ENCODE peak calls at places on chromosomes 3 and 15, in six cellular contexts. V, H, F, O, R and N are unnamed samples. For H3K4me1, the result is how much of the 10 kb centered on the place peaks cover.

GRCh38 chr3:73299184-73299691 is 237.8 kb downstream of the EBLN2 start:
- DNase-seq in V (no peak), H (no peak), F (no peak), O (no peak), R (no peak), N (no peak)

GRCh38 chr3:11510001-11510760 is 133.5 kb downstream of the VGLL4 start:
- DNase-seq in V (no peak), H (no peak), F (no peak), O (no peak), R (no peak), N (no peak)

GRCh38 chr15:68310178-68310810 is 32.7 kb downstream of the FEM1B start:
- DNase-seq in V (no peak), H (peak), F (no peak), O (no peak), R (no peak), N (no peak)

GRCh38 chr3:127071597-127072001 is 88.7 kb downstream of the PLXNA1 start:
- DNase-seq in V (no peak), H (no peak), F (no peak), O (no peak), R (no peak), N (no peak)

GRCh38 chr3:134809412-134810051 is 14.5 kb downstream of the EPHB1 start:
- DNase-seq in V (no peak), H (peak), F (no peak), O (no peak), R (no peak), N (no peak)

GRCh38 chr3:183818706-183819624 is 6.4 kb downstream of the MAP6D1 start:
- DNase-seq in V (no peak), H (no peak), F (no peak), O (no peak), R (no peak), N (no peak)

GRCh38 chr15:49383266-49383665 is 39.8 kb upstream of the FGF7 start:
- DNase-seq in V (peak), H (no peak), F (no peak), O (no peak), R (peak), N (no peak)

GRCh38 chr3:127718244-127718915 is 45.6 kb downstream of the ABTB1 start:
- DNase-seq in V (no peak), H (no peak), F (no peak), O (no peak), R (no peak), N (no peak)

GRCh38 chr3:8658326-8659212 is 14.0 kb upstream of the SSUH2 start:
- DNase-seq in V (peak), H (peak), F (no peak), O (peak), R (no peak), N (no peak)

GRCh38 chr3:152524198-152525140 is 255.7 kb downstream of the MBNL1 start:
- DNase-seq in V (peak), H (peak), F (no peak), O (peak), R (peak), N (no peak)

GRCh38 chr3:82715091-82715856 is 953.8 kb upstream of the GBE1 start:
- DNase-seq in V (no peak), H (no peak), F (no peak), O (no peak), R (no peak), N (no peak)

GRCh38 chr15:95394186-95395067 is 936.1 kb upstream of the NR2F2 start:
- DNase-seq in V (peak), H (no peak), F (no peak), O (no peak), R (peak), N (no peak)

GRCh38 chr3:10758304-10759037 is 57.6 kb upstream of the SLC6A11 start:
- DNase-seq in V (peak), H (peak), F (peak), O (peak), R (peak), N (peak)

GRCh38 chr15:100042558-100042957 is 299.2 kb downstream of the ADAMTS17 start:
- DNase-seq in V (peak), H (no peak), F (no peak), O (no peak), R (no peak), N (no peak)

GRCh38 chr15:45185069-45185779 is 2.5 kb downstream of the SHF start:
- DNase-seq in V (no peak), H (no peak), F (no peak), O (no peak), R (no peak), N (no peak)

GRCh38 chr15:92930061-92930460 is 29.9 kb downstream of the CHD2 start:
- DNase-seq in V (peak), H (no peak), F (no peak), O (no peak), R (peak), N (no peak)

GRCh38 chr15:50685191-50685975 is 1.2 kb downstream of the TRPM7 start:
- DNase-seq in V (peak), H (no peak), F (no peak), O (no peak), R (peak), N (no peak)

GRCh38 chr3:156673732-156674045 is 701 bp upstream of the TIPARP start:
- DNase-seq in V (no peak), H (no peak), F (no peak), O (no peak), R (no peak), N (no peak)

GRCh38 chr3:37982351-37982750 is 8.2 kb upstream of the VILL start:
- DNase-seq in V (no peak), H (no peak), F (no peak), O (no peak), R (no peak), N (no peak)

GRCh38 chr3:69272537-69272936 is 113.4 kb downstream of the FRMD4B start:
- DNase-seq in V (no peak), H (no peak), F (no peak), O (no peak), R (no peak), N (no peak)

GRCh38 chr15:96362759-96363678 is 32.5 kb downstream of the NR2F2 start:
- DNase-seq in V (no peak), H (no peak), F (no peak), O (no peak), R (no peak), N (no peak)

GRCh38 chr3:64915778-64916177 is 228.0 kb upstream of the ADAMTS9 start:
- DNase-seq in V (peak), H (no peak), F (no peak), O (no peak), R (peak), N (no peak)

GRCh38 chr3:53938645-53939044 is 47.0 kb upstream of the SELENOK start:
- DNase-seq in V (peak), H (peak), F (peak), O (peak), R (peak), N (peak)

GRCh38 chr15:71448688-71449114 is 333.4 kb downstream of the THSD4 start:
- DNase-seq in V (peak), H (peak), F (no peak), O (peak), R (peak), N (no peak)

GRCh38 chr3:10599444-10599843 is 94.1 kb upstream of the ATP2B2 start:
- DNase-seq in V (no peak), H (no peak), F (no peak), O (no peak), R (no peak), N (no peak)

GRCh38 chr15:94023520-94023919 is 207.8 kb upstream of the MCTP2 start:
- DNase-seq in V (no peak), H (no peak), F (no peak), O (no peak), R (no peak), N (no peak)

GRCh38 chr15:69415381-69415780 is 1.2 kb downstream of the KIF23 start:
- DNase-seq in V (peak), H (no peak), F (no peak), O (no peak), R (peak), N (no peak)

GRCh38 chr3:169241928-169242751 is 421.4 kb downstream of the MECOM start:
- DNase-seq in V (peak), H (no peak), F (no peak), O (peak), R (peak), N (no peak)

GRCh38 chr3:173709026-173709425 is 311.5 kb downstream of the NLGN1 start:
- DNase-seq in V (peak), H (no peak), F (no peak), O (no peak), R (peak), N (no peak)

GRCh38 chr15:77251662-77252061 is 168.2 kb downstream of the PEAK1 start:
- DNase-seq in V (peak), H (no peak), F (no peak), O (no peak), R (peak), N (no peak)

GRCh38 chr15:74252291-74253080 is 16.4 kb downstream of the CCDC33 start:
- DNase-seq in V (peak), H (no peak), F (no peak), O (no peak), R (peak), N (no peak)

GRCh38 chr15:52651868-52652267 is 27.3 kb downstream of the ATOSA start:
- DNase-seq in V (peak), H (peak), F (no peak), O (peak), R (peak), N (no peak)

GRCh38 chr3:4766716-4767499 is 212.3 kb upstream of the BHLHE40 start:
- DNase-seq in V (no peak), H (no peak), F (no peak), O (no peak), R (no peak), N (no peak)

GRCh38 chr3:37229740-37230139 is 55.4 kb upstream of the LRRFIP2 start:
- DNase-seq in V (no peak), H (peak), F (no peak), O (peak), R (no peak), N (no peak)

GRCh38 chr3:45211466-45212094 is 14.5 kb downstream of the TMEM158 start:
- DNase-seq in V (no peak), H (no peak), F (no peak), O (no peak), R (peak), N (no peak)

GRCh38 chr3:45215466-45215865 is 10.6 kb downstream of the TMEM158 start:
- DNase-seq in V (no peak), H (no peak), F (no peak), O (no peak), R (no peak), N (no peak)

GRCh38 chr3:45212095-45212468 is 14.0 kb downstream of the TMEM158 start:
- DNase-seq in V (no peak), H (no peak), F (no peak), O (no peak), R (no peak), N (no peak)

GRCh38 chr3:45216210-45216609 is 9.9 kb downstream of the TMEM158 start:
- DNase-seq in V (no peak), H (no peak), F (no peak), O (no peak), R (no peak), N (no peak)

GRCh38 chr3:45214061-45214680 is 11.9 kb downstream of the TMEM158 start:
- DNase-seq in V (no peak), H (no peak), F (no peak), O (no peak), R (no peak), N (no peak)
- H3K4me1 ChIP-seq in V (under half), H (under half), F (under half), O (under half), R (under half), N (under half)

GRCh38 chr15:67080118-67080899 is 14.9 kb downstream of the SMAD3 start:
- DNase-seq in V (peak), H (no peak), F (no peak), O (no peak), R (peak), N (no peak)
- H3K27ac ChIP-seq in V (peak), H (peak), F (no peak), O (peak), R (peak), N (no peak)

GRCh38 chr15:39918688-39919385 is 1.2 kb downstream of the GPR176 start:
- DNase-seq in V (peak), H (no peak), F (no peak), O (no peak), R (peak), N (no peak)
- H3K4me3 ChIP-seq in V (peak), H (no peak), F (no peak), O (peak), R (peak), N (no peak)

GRCh38 chr3:99862208-99862607 is 44.5 kb downstream of the CMSS1 start:
- DNase-seq in V (peak), H (no peak), F (no peak), O (no peak), R (peak), N (no peak)
- H3K4me1 ChIP-seq in V (under half), H (under half), F (under half), O (under half), R (half or more), N (under half)

GRCh38 chr3:186368717-186369116 is 6.7 kb upstream of the DGKG start:
- DNase-seq in V (no peak), H (no peak), F (no peak), O (no peak), R (no peak), N (no peak)
- H3K27ac ChIP-seq in V (no peak), H (no peak), F (no peak), O (no peak), R (no peak), N (no peak)

GRCh38 chr3:123881771-123882170 is 2.4 kb downstream of the MYLK start:
- DNase-seq in V (no peak), H (no peak), F (no peak), O (no peak), R (no peak), N (no peak)
- H3K4me3 ChIP-seq in V (peak), H (no peak), F (no peak), O (no peak), R (peak), N (no peak)

GRCh38 chr3:48068886-48069285 is 52.7 kb upstream of the MAP4 start:
- DNase-seq in V (no peak), H (no peak), F (no peak), O (no peak), R (no peak), N (no peak)
- H3K4me1 ChIP-seq in V (under half), H (under half), F (under half), O (under half), R (under half), N (under half)